ENCODE peak calls at places on chromosome 7, in seven cellular contexts. One of them, this sample, is unnamed.

GRCh38 chr7:116511552-116512523 is 12.3 kb downstream of the CAV2 start:
- DNase-seq in cardiac muscle cell: peak
- DNase-seq in neuronal stem cell: no peak
- DNase-seq in heart right ventricle: peak
- DNase-seq in effector memory CD4-positive, alpha-beta T cell: no peak
- DNase-seq in ovary: no peak
- DNase-seq in right cardiac atrium: no peak
- DNase-seq in this sample: no peak

GRCh38 chr7:115009736-115010435 is 88.0 kb downstream of the MDFIC start:
- DNase-seq in cardiac muscle cell: peak
- DNase-seq in neuronal stem cell: no peak
- DNase-seq in heart right ventricle: peak
- DNase-seq in effector memory CD4-positive, alpha-beta T cell: no peak
- DNase-seq in ovary: peak
- DNase-seq in right cardiac atrium: no peak
- DNase-seq in this sample: no peak

GRCh38 chr7:142819530-142819929 is 35.3 kb upstream of the EPHB6 start:
- DNase-seq in cardiac muscle cell: no peak
- DNase-seq in neuronal stem cell: no peak
- DNase-seq in heart right ventricle: no peak
- DNase-seq in effector memory CD4-positive, alpha-beta T cell: no peak
- DNase-seq in ovary: no peak
- DNase-seq in right cardiac atrium: no peak
- DNase-seq in this sample: no peak

GRCh38 chr7:73451780-73452398 is 18.3 kb downstream of the FZD9 start:
- DNase-seq in cardiac muscle cell: peak
- DNase-seq in neuronal stem cell: peak
- DNase-seq in heart right ventricle: no peak
- DNase-seq in effector memory CD4-positive, alpha-beta T cell: no peak
- DNase-seq in ovary: no peak
- DNase-seq in right cardiac atrium: no peak
- DNase-seq in this sample: no peak

GRCh38 chr7:55484241-55484640 is 88.1 kb downstream of the VOPP1 start:
- DNase-seq in cardiac muscle cell: no peak
- DNase-seq in neuronal stem cell: no peak
- DNase-seq in heart right ventricle: no peak
- DNase-seq in effector memory CD4-positive, alpha-beta T cell: no peak
- DNase-seq in ovary: no peak
- DNase-seq in right cardiac atrium: no peak
- DNase-seq in this sample: no peak

GRCh38 chr7:157516311-157516710 is 179.5 kb downstream of the DNAJB6 start:
- DNase-seq in cardiac muscle cell: no peak
- DNase-seq in neuronal stem cell: no peak
- DNase-seq in heart right ventricle: no peak
- DNase-seq in effector memory CD4-positive, alpha-beta T cell: no peak
- DNase-seq in ovary: no peak
- DNase-seq in right cardiac atrium: no peak
- DNase-seq in this sample: no peak

GRCh38 chr7:138243430-138243829 is 167.2 kb downstream of the AKR1D1 start:
- DNase-seq in cardiac muscle cell: peak
- DNase-seq in neuronal stem cell: peak
- DNase-seq in heart right ventricle: peak
- DNase-seq in effector memory CD4-positive, alpha-beta T cell: no peak
- DNase-seq in ovary: no peak
- DNase-seq in right cardiac atrium: no peak
- DNase-seq in this sample: no peak

GRCh38 chr7:74372511-74373111 is 81.1 kb upstream of the GTF2IRD1 start:
- DNase-seq in cardiac muscle cell: peak
- DNase-seq in neuronal stem cell: no peak
- DNase-seq in heart right ventricle: peak
- DNase-seq in effector memory CD4-positive, alpha-beta T cell: no peak
- DNase-seq in ovary: peak
- DNase-seq in right cardiac atrium: peak
- DNase-seq in this sample: peak

GRCh38 chr7:95509199-95509598 is 23.5 kb downstream of the ASB4 start:
- DNase-seq in cardiac muscle cell: peak
- DNase-seq in neuronal stem cell: peak
- DNase-seq in heart right ventricle: no peak
- DNase-seq in effector memory CD4-positive, alpha-beta T cell: no peak
- DNase-seq in ovary: no peak
- DNase-seq in right cardiac atrium: no peak
- DNase-seq in this sample: peak

GRCh38 chr7:140039896-140040295 is 22.9 kb downstream of the PARP12 start:
- DNase-seq in cardiac muscle cell: no peak
- DNase-seq in neuronal stem cell: no peak
- DNase-seq in heart right ventricle: no peak
- DNase-seq in effector memory CD4-positive, alpha-beta T cell: no peak
- DNase-seq in ovary: no peak
- DNase-seq in right cardiac atrium: no peak
- DNase-seq in this sample: no peak

GRCh38 chr7:98557538-98558031 is 59.5 kb upstream of the NPTX2 start:
- DNase-seq in cardiac muscle cell: no peak
- DNase-seq in neuronal stem cell: no peak
- DNase-seq in heart right ventricle: no peak
- DNase-seq in effector memory CD4-positive, alpha-beta T cell: no peak
- DNase-seq in ovary: no peak
- DNase-seq in right cardiac atrium: no peak
- DNase-seq in this sample: no peak

GRCh38 chr7:2993868-2994267 is 49.8 kb downstream of the CARD11 start:
- DNase-seq in cardiac muscle cell: no peak
- DNase-seq in neuronal stem cell: no peak
- DNase-seq in heart right ventricle: no peak
- DNase-seq in effector memory CD4-positive, alpha-beta T cell: no peak
- DNase-seq in ovary: no peak
- DNase-seq in right cardiac atrium: no peak
- DNase-seq in this sample: no peak

GRCh38 chr7:81150951-81151361 is 232.1 kb upstream of the SEMA3C start:
- DNase-seq in cardiac muscle cell: no peak
- DNase-seq in neuronal stem cell: no peak
- DNase-seq in heart right ventricle: no peak
- DNase-seq in effector memory CD4-positive, alpha-beta T cell: no peak
- DNase-seq in ovary: no peak
- DNase-seq in right cardiac atrium: peak
- DNase-seq in this sample: no peak

GRCh38 chr7:25849361-25850184 is 302.4 kb upstream of the NFE2L3 start:
- DNase-seq in cardiac muscle cell: peak
- DNase-seq in neuronal stem cell: no peak
- DNase-seq in heart right ventricle: peak
- DNase-seq in effector memory CD4-positive, alpha-beta T cell: no peak
- DNase-seq in ovary: peak
- DNase-seq in right cardiac atrium: peak
- DNase-seq in this sample: no peak

GRCh38 chr7:123437447-123437995 is 96.9 kb downstream of the IQUB start:
- DNase-seq in cardiac muscle cell: no peak
- DNase-seq in neuronal stem cell: no peak
- DNase-seq in heart right ventricle: no peak
- DNase-seq in effector memory CD4-positive, alpha-beta T cell: no peak
- DNase-seq in ovary: no peak
- DNase-seq in right cardiac atrium: no peak
- DNase-seq in this sample: no peak

GRCh38 chr7:38660427-38661099 is 29.4 kb upstream of the AMPH start:
- DNase-seq in cardiac muscle cell: peak
- DNase-seq in neuronal stem cell: peak
- DNase-seq in heart right ventricle: no peak
- DNase-seq in effector memory CD4-positive, alpha-beta T cell: no peak
- DNase-seq in ovary: no peak
- DNase-seq in right cardiac atrium: no peak
- DNase-seq in this sample: no peak

GRCh38 chr7:78164459-78164858 is 365.9 kb downstream of the PHTF2 start:
- DNase-seq in cardiac muscle cell: no peak
- DNase-seq in neuronal stem cell: no peak
- DNase-seq in heart right ventricle: no peak
- DNase-seq in effector memory CD4-positive, alpha-beta T cell: no peak
- DNase-seq in ovary: no peak
- DNase-seq in right cardiac atrium: no peak
- DNase-seq in this sample: no peak

GRCh38 chr7:951881-952547 is 2.5 kb downstream of the ADAP1 start:
- DNase-seq in cardiac muscle cell: no peak
- DNase-seq in neuronal stem cell: no peak
- DNase-seq in heart right ventricle: no peak
- DNase-seq in effector memory CD4-positive, alpha-beta T cell: no peak
- DNase-seq in ovary: no peak
- DNase-seq in right cardiac atrium: peak
- DNase-seq in this sample: no peak

GRCh38 chr7:29435167-29435566 is 128.5 kb upstream of the PRR15 start:
- DNase-seq in cardiac muscle cell: no peak
- DNase-seq in neuronal stem cell: no peak
- DNase-seq in heart right ventricle: no peak
- DNase-seq in effector memory CD4-positive, alpha-beta T cell: no peak
- DNase-seq in ovary: no peak
- DNase-seq in right cardiac atrium: no peak
- DNase-seq in this sample: no peak

GRCh38 chr7:1696671-1697498 is 26.8 kb downstream of the ELFN1 start:
- DNase-seq in cardiac muscle cell: no peak
- DNase-seq in neuronal stem cell: no peak
- DNase-seq in heart right ventricle: no peak
- DNase-seq in effector memory CD4-positive, alpha-beta T cell: no peak
- DNase-seq in ovary: peak
- DNase-seq in right cardiac atrium: peak
- DNase-seq in this sample: no peak

GRCh38 chr7:116571037-116571436 is 46.2 kb downstream of the CAV1 start:
- DNase-seq in cardiac muscle cell: peak
- DNase-seq in neuronal stem cell: no peak
- DNase-seq in heart right ventricle: no peak
- DNase-seq in effector memory CD4-positive, alpha-beta T cell: no peak
- DNase-seq in ovary: no peak
- DNase-seq in right cardiac atrium: no peak
- DNase-seq in this sample: no peak

DNA sequence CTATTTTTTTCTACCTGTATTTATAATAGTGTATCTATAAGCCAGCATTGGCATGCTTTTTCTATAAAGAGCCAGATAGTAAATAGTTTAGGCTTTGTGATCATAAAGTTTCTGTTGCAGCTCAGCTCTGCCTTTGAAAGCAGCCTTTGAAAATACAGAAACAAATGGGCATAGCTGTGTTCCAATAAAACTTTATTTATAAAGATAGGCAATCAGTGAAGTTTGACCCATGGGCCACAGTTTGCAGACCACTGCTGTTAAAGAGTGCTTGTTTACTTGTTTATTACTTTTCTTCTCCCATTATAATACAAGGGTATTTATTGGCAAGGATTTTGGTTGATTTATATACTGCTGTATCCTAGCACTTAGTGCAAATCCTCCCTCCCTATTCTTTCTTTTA is 72.5 kb downstream of the SRI start:
- DNase-seq in cardiac muscle cell: no peak
- DNase-seq in neuronal stem cell: no peak
- DNase-seq in heart right ventricle: no peak
- DNase-seq in effector memory CD4-positive, alpha-beta T cell: no peak
- DNase-seq in ovary: no peak
- DNase-seq in right cardiac atrium: no peak
- DNase-seq in this sample: no peak
- H3K27ac ChIP-seq in cardiac muscle cell: no peak
- H3K27ac ChIP-seq in neuronal stem cell: no peak
- H3K27ac ChIP-seq in heart right ventricle: no peak
- H3K27ac ChIP-seq in effector memory CD4-positive, alpha-beta T cell: no peak
- H3K27ac ChIP-seq in ovary: no peak
- H3K27ac ChIP-seq in right cardiac atrium: no peak
- H3K27ac ChIP-seq in this sample: no peak

GRCh38 chr7:134905375-134905774 is 80.9 kb upstream of the AGBL3 start:
- DNase-seq in cardiac muscle cell: peak
- DNase-seq in neuronal stem cell: no peak
- DNase-seq in heart right ventricle: peak
- DNase-seq in effector memory CD4-positive, alpha-beta T cell: no peak
- DNase-seq in ovary: no peak
- DNase-seq in right cardiac atrium: peak
- DNase-seq in this sample: no peak

GRCh38 chr7:134907639-134908038 is 78.7 kb upstream of the AGBL3 start:
- DNase-seq in cardiac muscle cell: peak
- DNase-seq in neuronal stem cell: no peak
- DNase-seq in heart right ventricle: no peak
- DNase-seq in effector memory CD4-positive, alpha-beta T cell: no peak
- DNase-seq in ovary: peak
- DNase-seq in right cardiac atrium: no peak
- DNase-seq in this sample: no peak

GRCh38 chr7:134910214-134910890 is 76.0 kb upstream of the AGBL3 start:
- DNase-seq in cardiac muscle cell: no peak
- DNase-seq in neuronal stem cell: no peak
- DNase-seq in heart right ventricle: no peak
- DNase-seq in effector memory CD4-positive, alpha-beta T cell: no peak
- DNase-seq in ovary: no peak
- DNase-seq in right cardiac atrium: no peak
- DNase-seq in this sample: no peak

GRCh38 chr7:134908289-134908688 is 78.0 kb upstream of the AGBL3 start:
- DNase-seq in cardiac muscle cell: no peak
- DNase-seq in neuronal stem cell: no peak
- DNase-seq in heart right ventricle: no peak
- DNase-seq in effector memory CD4-positive, alpha-beta T cell: no peak
- DNase-seq in ovary: no peak
- DNase-seq in right cardiac atrium: no peak
- DNase-seq in this sample: no peak

GRCh38 chr7:134907000-134907399 is 79.3 kb upstream of the AGBL3 start:
- DNase-seq in cardiac muscle cell: no peak
- DNase-seq in neuronal stem cell: no peak
- DNase-seq in heart right ventricle: no peak
- DNase-seq in effector memory CD4-positive, alpha-beta T cell: no peak
- DNase-seq in ovary: no peak
- DNase-seq in right cardiac atrium: no peak
- DNase-seq in this sample: no peak
- H3K27ac ChIP-seq in cardiac muscle cell: no peak
- H3K27ac ChIP-seq in neuronal stem cell: no peak
- H3K27ac ChIP-seq in heart right ventricle: no peak
- H3K27ac ChIP-seq in effector memory CD4-positive, alpha-beta T cell: no peak
- H3K27ac ChIP-seq in ovary: peak
- H3K27ac ChIP-seq in right cardiac atrium: no peak
- H3K27ac ChIP-seq in this sample: no peak

GRCh38 chr7:151064454-151064853 is 5.1 kb downstream of the SLC4A2 start:
- DNase-seq in cardiac muscle cell: no peak
- DNase-seq in neuronal stem cell: no peak
- DNase-seq in heart right ventricle: no peak
- DNase-seq in effector memory CD4-positive, alpha-beta T cell: no peak
- DNase-seq in ovary: no peak
- DNase-seq in right cardiac atrium: no peak
- DNase-seq in this sample: no peak

GRCh38 chr7:151061241-151062110 is 2.1 kb downstream of the SLC4A2 start:
- DNase-seq in cardiac muscle cell: peak
- DNase-seq in neuronal stem cell: no peak
- DNase-seq in heart right ventricle: no peak
- DNase-seq in effector memory CD4-positive, alpha-beta T cell: no peak
- DNase-seq in ovary: peak
- DNase-seq in right cardiac atrium: peak
- DNase-seq in this sample: no peak

GRCh38 chr7:151062399-151063211 is 3.2 kb downstream of the SLC4A2 start:
- DNase-seq in cardiac muscle cell: peak
- DNase-seq in neuronal stem cell: peak
- DNase-seq in heart right ventricle: no peak
- DNase-seq in effector memory CD4-positive, alpha-beta T cell: no peak
- DNase-seq in ovary: peak
- DNase-seq in right cardiac atrium: peak
- DNase-seq in this sample: no peak

GRCh38 chr7:151062111-151062398 is 2.7 kb downstream of the SLC4A2 start:
- DNase-seq in cardiac muscle cell: no peak
- DNase-seq in neuronal stem cell: no peak
- DNase-seq in heart right ventricle: no peak
- DNase-seq in effector memory CD4-positive, alpha-beta T cell: no peak
- DNase-seq in ovary: no peak
- DNase-seq in right cardiac atrium: no peak
- DNase-seq in this sample: no peak

GRCh38 chr7:151063212-151063561 is 3.8 kb downstream of the SLC4A2 start:
- DNase-seq in cardiac muscle cell: peak
- DNase-seq in neuronal stem cell: no peak
- DNase-seq in heart right ventricle: no peak
- DNase-seq in effector memory CD4-positive, alpha-beta T cell: no peak
- DNase-seq in ovary: no peak
- DNase-seq in right cardiac atrium: no peak
- DNase-seq in this sample: no peak
- H3K27ac ChIP-seq in cardiac muscle cell: peak
- H3K27ac ChIP-seq in neuronal stem cell: no peak
- H3K27ac ChIP-seq in heart right ventricle: no peak
- H3K27ac ChIP-seq in effector memory CD4-positive, alpha-beta T cell: no peak
- H3K27ac ChIP-seq in ovary: no peak
- H3K27ac ChIP-seq in right cardiac atrium: peak
- H3K27ac ChIP-seq in this sample: no peak

GRCh38 chr7:148982596-148983219 is 45.6 kb downstream of the PDIA4 start:
- DNase-seq in cardiac muscle cell: peak
- DNase-seq in neuronal stem cell: no peak
- DNase-seq in heart right ventricle: no peak
- DNase-seq in effector memory CD4-positive, alpha-beta T cell: no peak
- DNase-seq in ovary: peak
- DNase-seq in right cardiac atrium: no peak
- DNase-seq in this sample: no peak
- H3K27ac ChIP-seq in cardiac muscle cell: peak
- H3K27ac ChIP-seq in neuronal stem cell: peak
- H3K27ac ChIP-seq in heart right ventricle: no peak
- H3K27ac ChIP-seq in effector memory CD4-positive, alpha-beta T cell: peak
- H3K27ac ChIP-seq in ovary: peak
- H3K27ac ChIP-seq in right cardiac atrium: no peak
- H3K27ac ChIP-seq in this sample: peak

This sample was measured in caudate nucleus.